ENCODE peak calls at places on chromosomes 2 and 18, in six cellular contexts. K is epithelial cell of esophagus; E is T-helper 1 cell; T is stimulated activated CD8-positive, alpha-beta memory T cell treated with anti-CD3 and anti-CD28 coated beads, Interleukin-4, amount 100 ng/mL, for 48 hours; B is HT1080; U is nucleus accumbens. X is an unnamed sample.

GRCh38 chr2:136212426-136213378 is 94.8 kb upstream of the CXCR4 start:
- DNase-seq in K (no peak), E (peak; percentile 22), T (no peak), B (no peak), U (no peak), X (no peak)

GRCh38 chr2:74708883-74709282 is 54.8 kb downstream of the SEMA4F start:
- DNase-seq in K (peak; percentile 87), E (no peak), T (no peak), B (peak; percentile 79), U (no peak), X (no peak)

GRCh38 chr2:72146357-72147302 is 1.0 kb downstream of the CYP26B1 start:
- DNase-seq in K (no peak), E (no peak), T (peak; percentile 26), B (no peak), U (no peak), X (no peak)

GRCh38 chr2:47616506-47616905 is 166.4 kb upstream of the MSH6 start:
- DNase-seq in K (peak; percentile 18), E (no peak), T (no peak), B (no peak), U (no peak), X (no peak)

GRCh38 chr18:13642440-13642827 is 83.9 kb downstream of the FAM210A start:
- DNase-seq in K (no peak), E (no peak), T (no peak), B (no peak), U (no peak), X (no peak)

GRCh38 chr18:28791101-28791500 is 614.2 kb upstream of the CDH2 start:
- DNase-seq in K (no peak), E (no peak), T (no peak), B (no peak), U (no peak), X (no peak)

GRCh38 chr2:208266641-208267335 is 733 bp downstream of the PIKFYVE start:
- DNase-seq in K (peak; percentile 32), E (no peak), T (no peak), B (no peak), U (no peak), X (peak; percentile 71)

GRCh38 chr2:69945447-69945846 is 16.0 kb downstream of the ASPRV1 start:
- DNase-seq in K (peak; percentile 97), E (no peak), T (no peak), B (peak; percentile 74), U (no peak), X (no peak)

GRCh38 chr2:23546913-23547312 is 161.9 kb downstream of the KLHL29 start:
- DNase-seq in K (no peak), E (no peak), T (no peak), B (no peak), U (no peak), X (no peak)

GRCh38 chr2:230230087-230230486 is 4.6 kb downstream of the SP140 start:
- DNase-seq in K (peak; percentile 51), E (no peak), T (no peak), B (peak; percentile 98), U (no peak), X (no peak)

GRCh38 chr2:96874099-96874831 is 4.4 kb upstream of the SEMA4C start:
- DNase-seq in K (peak; percentile 45), E (no peak), T (peak; percentile 46), B (no peak), U (no peak), X (no peak)

GRCh38 chr2:112880081-112880531 is 30.9 kb upstream of the IL37 start:
- DNase-seq in K (peak; percentile 68), E (no peak), T (no peak), B (peak; percentile 89), U (no peak), X (no peak)

GRCh38 chr2:86001326-86001725 is 104.4 kb downstream of the POLR1A start:
- DNase-seq in K (no peak), E (no peak), T (no peak), B (no peak), U (no peak), X (no peak)

GRCh38 chr18:44051088-44051487 is 629.6 kb upstream of the SETBP1 start:
- DNase-seq in K (no peak), E (no peak), T (no peak), B (no peak), U (no peak), X (no peak)

GRCh38 chr2:40403233-40403841 is 48.6 kb downstream of the SLC8A1 start:
- DNase-seq in K (peak; percentile 91), E (no peak), T (no peak), B (peak; percentile 34), U (no peak), X (no peak)

GRCh38 chr18:6414723-6415362 is at the start of gene L3MBTL4:
- DNase-seq in K (no peak), E (no peak), T (peak; percentile 23), B (no peak), U (peak; percentile 45), X (no peak)

X was measured in erythroblast.